ENCODE peak calls at places on chromosomes 16 and 17, in four cellular contexts. W, P, L and O are unnamed samples. For H3K4me1, the result is how much of the 10 kb centered on the place peaks cover.

GRCh38 chr16:68997564-68997963 is 107.9 kb upstream of the HAS3 start:
- DNase-seq in W (no peak), P (no peak), L (no peak), O (no peak)

GRCh38 chr16:48818257-48818656 is 208.3 kb upstream of the N4BP1 start:
- DNase-seq in W (no peak), P (no peak), L (no peak), O (no peak)

GRCh38 chr17:72648702-72649101 is 443.8 kb downstream of the SLC39A11 start:
- DNase-seq in W (no peak), P (no peak), L (no peak), O (no peak)

GRCh38 chr17:65220732-65221131 is 83.6 kb downstream of the RGS9 start:
- DNase-seq in W (no peak), P (no peak), L (no peak), O (no peak)

GRCh38 chr16:85098565-85098964 is 13.7 kb downstream of the CIBAR2 start:
- DNase-seq in W (peak), P (no peak), L (no peak), O (no peak)

GRCh38 chr16:87040169-87041117 is 276.7 kb downstream of the C16orf95 start:
- DNase-seq in W (no peak), P (no peak), L (no peak), O (no peak)

GRCh38 chr17:7293821-7294613 is 422 bp downstream of the YBX2 start:
- DNase-seq in W (peak), P (no peak), L (peak), O (no peak)

GRCh38 chr17:66964930-66965800 is 658 bp downstream of the CACNG4 start:
- DNase-seq in W (no peak), P (no peak), L (no peak), O (peak)

GRCh38 chr17:15398736-15399331 is 57.4 kb upstream of the TEKT3 start:
- DNase-seq in W (no peak), P (no peak), L (no peak), O (peak)

GRCh38 chr16:70482624-70483023 is 28.2 kb downstream of the FCSK start:
- DNase-seq in W (no peak), P (no peak), L (no peak), O (no peak)
- H3K4me1 ChIP-seq in W (under half), P (under half), L (under half), O (under half)

GRCh38 chr16:29810699-29811169 is 1.3 kb upstream of the PRRT2 start:
- DNase-seq in W (no peak), P (no peak), L (no peak), O (no peak)
- H3K27ac ChIP-seq in W (peak), P (peak), L (peak), O (no peak)

GRCh38 chr16:88943131-88943664 is 33.8 kb downstream of the CBFA2T3 start:
- DNase-seq in W (no peak), P (no peak), L (no peak), O (no peak)
- H3K4me1 ChIP-seq in W (under half), P (under half), L (under half), O (under half)

DNA sequence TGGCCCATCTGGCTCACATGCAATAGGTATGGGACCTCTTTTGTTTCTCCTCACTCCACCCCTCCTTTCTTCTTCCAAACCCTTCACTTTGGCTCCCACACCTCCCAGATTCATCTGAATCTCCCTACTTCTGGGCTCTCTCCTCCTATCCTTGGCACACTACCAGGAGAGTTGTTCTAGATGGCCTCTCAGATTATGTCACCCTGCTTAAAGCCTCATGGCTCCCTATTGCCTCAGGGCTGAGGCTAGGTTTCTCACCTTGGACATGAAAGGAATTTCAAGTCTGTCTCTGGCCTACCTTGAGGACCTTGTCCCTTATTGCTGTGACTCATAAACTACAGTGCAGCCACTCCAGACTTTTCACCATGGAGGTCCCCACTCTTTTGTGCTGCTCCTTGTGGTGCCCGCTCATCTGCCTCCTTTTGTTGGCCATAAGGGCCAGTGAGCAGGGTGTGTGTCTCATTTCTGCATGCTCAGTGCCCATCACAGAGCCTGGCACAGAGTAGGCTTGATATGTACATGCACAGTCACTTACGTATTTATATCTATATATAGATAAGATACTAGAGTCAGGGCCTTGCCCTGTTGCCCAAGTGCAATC is 1.0 kb upstream of the MFAP4 start:
- DNase-seq in W (no peak), P (no peak), L (no peak), O (peak)
- H3K27ac ChIP-seq in W (no peak), P (no peak), L (peak), O (peak)

DNA sequence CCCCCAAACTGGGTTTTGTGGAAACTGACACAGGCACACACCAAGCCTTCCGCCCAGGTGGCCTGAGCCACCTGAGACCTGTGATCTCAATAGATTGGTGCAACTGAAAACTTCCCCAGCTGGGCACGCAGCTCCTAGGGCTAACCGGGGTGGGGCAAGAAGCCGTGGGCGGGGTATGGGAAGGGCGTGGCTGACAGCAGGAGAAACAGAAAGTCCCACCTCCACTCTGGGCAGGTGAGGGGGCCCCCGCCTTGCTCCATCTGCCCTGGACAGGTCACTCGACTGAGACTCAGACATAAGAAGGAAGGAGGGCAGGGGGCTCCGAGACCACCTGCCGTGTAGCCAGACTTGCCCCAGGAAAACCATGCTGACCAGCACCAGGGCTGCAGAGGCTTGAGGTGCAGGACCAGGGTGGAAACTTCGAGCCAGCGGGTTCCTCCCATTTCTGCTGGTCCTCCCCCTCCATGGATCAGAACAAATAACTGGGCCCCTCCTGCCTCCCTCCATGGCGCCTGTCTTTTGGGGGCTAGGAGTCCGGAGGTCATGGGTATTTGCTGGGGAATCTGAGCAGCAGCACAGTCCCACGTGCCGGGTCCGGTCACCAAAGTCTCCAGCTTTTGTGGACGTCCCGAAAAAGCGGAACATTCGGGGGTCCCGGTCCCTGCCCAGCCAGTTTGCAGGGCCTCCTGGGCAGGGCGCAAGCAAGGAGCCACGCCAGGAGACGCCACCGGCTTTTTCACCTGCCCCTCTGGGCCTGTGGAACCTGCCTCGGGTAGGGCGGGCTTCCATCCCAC is 1.3 kb downstream of the TIMP2 start:
- DNase-seq in W (peak), P (peak), L (peak), O (peak)
- H3K4me1 ChIP-seq in W (under half), P (under half), L (under half), O (under half)

DNA sequence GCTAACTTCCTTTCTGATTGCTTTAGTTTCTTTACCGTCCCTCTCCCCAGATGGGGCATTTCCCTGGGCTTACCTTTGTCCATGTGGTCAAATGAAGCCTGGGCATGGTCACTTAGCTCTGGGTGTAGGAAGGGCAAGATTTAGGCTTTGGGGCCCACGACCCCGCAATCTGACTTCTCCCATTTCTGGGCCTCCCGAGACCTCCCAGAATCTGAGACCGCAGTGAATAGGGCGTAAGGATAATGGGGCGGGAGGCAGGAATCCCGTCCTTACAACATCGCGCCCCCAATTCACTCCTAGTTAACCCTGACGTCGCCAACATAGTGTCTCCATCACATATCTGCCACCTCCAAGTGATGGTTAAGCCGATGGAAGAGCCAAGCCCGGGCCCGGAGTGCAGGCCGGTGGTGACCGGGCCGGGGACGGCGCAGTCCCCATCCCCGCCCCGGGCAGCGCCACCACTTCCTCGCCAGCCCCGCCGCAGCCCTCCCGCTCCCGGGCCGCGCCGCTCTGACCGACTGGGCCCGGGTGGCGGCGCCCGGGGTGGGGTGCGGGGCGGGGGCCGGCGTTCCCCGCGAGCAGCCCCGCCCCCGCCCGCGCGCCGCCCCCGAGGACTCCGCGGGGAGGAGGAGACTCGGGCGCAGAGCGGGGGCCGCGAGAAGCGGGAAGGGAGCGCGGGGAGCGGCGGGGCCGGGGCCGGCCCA is at the start of gene RHBDL3:
- DNase-seq in W (no peak), P (peak), L (no peak), O (no peak)
- H3K27ac ChIP-seq in W (no peak), P (no peak), L (no peak), O (no peak)

GRCh38 chr17:76524598-76525512 is 12.7 kb downstream of the CYGB start:
- DNase-seq in W (no peak), P (no peak), L (peak), O (no peak)
- H3K4me1 ChIP-seq in W (under half), P (under half), L (half or more), O (under half)